ENCODE peak calls at places on chromosomes 2 and 18, in seven cellular contexts. U is ovary, H is sigmoid colon, X is neuronal stem cell, N is right atrium auricular region, O is body of pancreas, Q is fibroblast of lung. E is an unnamed sample.
A peak's percentile ranks its signal among the peaks of the same experiment; 100 is the strongest.

GRCh38 chr2:62209427-62209991 is 13.6 kb downstream of the B3GNT2 start:
- DNase-seq in O (no peak), U (no peak), X (no peak), H (no peak), Q (no peak), N (no peak), E (no peak)

GRCh38 chr2:15306706-15307105 is 254.4 kb downstream of the NBAS start:
- DNase-seq in X (no peak), O (no peak), N (no peak), H (no peak), Q (peak; percentile 39), U (no peak), E (no peak)

GRCh38 chr2:201936817-201937216 is 96.8 kb upstream of the FZD7 start:
- DNase-seq in H (no peak), N (no peak), O (no peak), Q (no peak), U (no peak), X (no peak), E (no peak)

GRCh38 chr2:241120440-241120839 is 18.4 kb upstream of the MTERF4 start:
- DNase-seq in X (no peak), N (no peak), O (no peak), Q (no peak), H (no peak), U (no peak), E (no peak)

GRCh38 chr18:22106536-22107292 is 62.7 kb upstream of the GATA6 start:
- DNase-seq in H (no peak), Q (no peak), X (no peak), N (no peak), O (peak; percentile 62), U (no peak), E (no peak)

GRCh38 chr2:160538559-160539355 is 45.1 kb upstream of the RBMS1 start:
- DNase-seq in U (no peak), N (no peak), O (no peak), Q (no peak), X (no peak), H (no peak), E (no peak)

GRCh38 chr2:68762665-68763064 is 28.1 kb downstream of the ARHGAP25 start:
- DNase-seq in U (peak; percentile 42), X (no peak), O (no peak), Q (no peak), H (no peak), N (no peak), E (no peak)

GRCh38 chr2:11950894-11951293 is 204.5 kb downstream of the LPIN1 start:
- DNase-seq in X (no peak), N (no peak), H (no peak), U (no peak), Q (no peak), O (no peak), E (no peak)

GRCh38 chr2:162244559-162245031 is 1.4 kb upstream of the FAP start:
- DNase-seq in Q (peak; percentile 67), X (no peak), O (no peak), N (peak; percentile 62), H (peak; percentile 78), U (no peak), E (no peak)

GRCh38 chr2:198471291-198471690 is 666.9 kb downstream of the PLCL1 start:
- DNase-seq in O (no peak), N (no peak), U (no peak), X (no peak), H (no peak), Q (no peak), E (no peak)

GRCh38 chr18:59008302-59008974 is 131.2 kb upstream of the SEC11C start:
- DNase-seq in N (no peak), X (no peak), Q (peak; percentile 37), O (no peak), U (no peak), H (no peak), E (no peak)

GRCh38 chr2:12533337-12533736 is 183.4 kb upstream of the TRIB2 start:
- DNase-seq in O (no peak), X (no peak), N (no peak), Q (no peak), H (no peak), U (no peak), E (no peak)

GRCh38 chr18:79803611-79804051 is 5.9 kb downstream of the KCNG2 start:
- DNase-seq in U (no peak), N (no peak), H (peak; percentile 53), Q (no peak), O (no peak), X (no peak), E (no peak)

GRCh38 chr2:111178730-111179405 is 58.2 kb downstream of the BCL2L11 start:
- DNase-seq in X (no peak), O (peak; percentile 27), U (no peak), Q (no peak), H (no peak), N (no peak), E (peak; percentile 85)

GRCh38 chr2:179650420-179650819 is 211.0 kb downstream of the ZNF385B start:
- DNase-seq in X (no peak), O (no peak), U (no peak), Q (no peak), H (no peak), N (no peak), E (no peak)

GRCh38 chr18:22726469-22726868 is 206.7 kb upstream of the RBBP8 start:
- DNase-seq in O (no peak), Q (no peak), X (no peak), H (no peak), N (no peak), U (no peak), E (no peak)

GRCh38 chr2:219851801-219852481 is 224.5 kb downstream of the SLC4A3 start:
- DNase-seq in H (no peak), N (no peak), O (peak; percentile 5), U (peak; percentile 61), Q (no peak), X (peak; percentile 55), E (no peak)

GRCh38 chr2:188478724-188479123 is 187.1 kb downstream of the GULP1 start:
- DNase-seq in N (no peak), X (no peak), U (no peak), H (no peak), O (no peak), Q (no peak), E (no peak)

DNA sequence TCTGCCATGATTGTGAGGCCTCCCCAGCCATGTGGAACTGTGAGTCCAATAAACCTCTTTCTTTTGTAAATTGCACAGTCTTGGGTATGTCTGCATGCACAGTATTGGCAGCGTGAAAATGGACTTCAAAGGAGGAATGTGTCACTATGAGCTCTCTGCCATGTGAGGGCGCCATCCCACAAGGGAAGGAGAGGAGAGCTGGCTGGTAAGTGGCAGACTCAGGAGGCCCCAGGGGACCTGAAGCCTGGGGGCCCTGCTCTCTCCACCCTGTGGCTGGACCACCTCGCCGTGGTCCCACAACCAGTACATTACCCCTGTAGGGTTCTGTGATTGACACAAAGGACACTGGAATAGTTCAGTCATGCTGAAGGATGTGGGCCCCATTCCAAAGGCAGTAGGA is 122.1 kb downstream of the RPIA start:
- DNase-seq in O (no peak), N (no peak), Q (no peak), H (no peak), U (no peak), X (no peak), E (no peak)
- H3K9me3 ChIP-seq in O (peaks cover 13% of the 10 kb centered on the region), N (no peaks in the 10 kb centered on the region), Q (no peaks in the 10 kb centered on the region), H (no peaks in the 10 kb centered on the region), U (no peaks in the 10 kb centered on the region), X (peaks cover 8% of the 10 kb centered on the region), E (no peaks in the 10 kb centered on the region)

GRCh38 chr2:232611061-232611460 is 22.3 kb upstream of the EFHD1 start:
- DNase-seq in X (no peak), Q (no peak), H (no peak), U (no peak), O (no peak), N (no peak), E (peak; percentile 31)

GRCh38 chr2:232609607-232610006 is 23.8 kb upstream of the EFHD1 start:
- DNase-seq in X (no peak), N (no peak), U (no peak), Q (no peak), H (no peak), O (no peak), E (no peak)

GRCh38 chr2:232611559-232612218 is 21.7 kb upstream of the EFHD1 start:
- DNase-seq in X (no peak), O (peak; percentile 73), U (peak; percentile 40), N (no peak), H (no peak), Q (peak; percentile 74), E (peak; percentile 71)

GRCh38 chr2:232607011-232607410 is 26.4 kb upstream of the EFHD1 start:
- DNase-seq in O (no peak), H (no peak), U (no peak), Q (no peak), X (no peak), N (no peak), E (no peak)

DNA sequence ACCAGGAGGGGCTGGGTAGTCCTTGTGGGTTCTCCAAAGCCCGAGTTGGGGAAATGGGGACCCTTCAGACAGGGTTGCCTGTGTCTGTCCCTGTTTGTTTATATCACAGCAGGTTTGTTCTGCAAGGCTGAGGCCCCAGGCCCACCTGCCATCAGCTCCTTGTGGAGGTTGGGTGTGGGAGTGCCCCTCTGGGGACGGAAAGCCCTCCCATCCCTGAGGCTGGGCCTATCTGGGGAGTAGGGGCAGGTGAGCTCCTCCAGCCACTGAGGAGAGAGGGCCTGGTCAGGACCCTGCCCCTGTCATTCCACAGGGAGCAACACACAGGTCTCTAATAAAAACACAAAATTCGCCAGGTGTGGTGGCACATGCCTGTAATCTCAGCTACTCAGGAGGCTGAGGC is 23.3 kb upstream of the EFHD1 start:
- DNase-seq in O (no peak), Q (no peak), N (no peak), U (no peak), X (no peak), H (no peak), E (no peak)
- H3K27ac ChIP-seq in O (no peak overlapping the region), Q (no peak overlapping the region), N (no peak overlapping the region), U (no peak overlapping the region), X (no peak overlapping the region), H (no peak overlapping the region), E (no peak overlapping the region)

DNA sequence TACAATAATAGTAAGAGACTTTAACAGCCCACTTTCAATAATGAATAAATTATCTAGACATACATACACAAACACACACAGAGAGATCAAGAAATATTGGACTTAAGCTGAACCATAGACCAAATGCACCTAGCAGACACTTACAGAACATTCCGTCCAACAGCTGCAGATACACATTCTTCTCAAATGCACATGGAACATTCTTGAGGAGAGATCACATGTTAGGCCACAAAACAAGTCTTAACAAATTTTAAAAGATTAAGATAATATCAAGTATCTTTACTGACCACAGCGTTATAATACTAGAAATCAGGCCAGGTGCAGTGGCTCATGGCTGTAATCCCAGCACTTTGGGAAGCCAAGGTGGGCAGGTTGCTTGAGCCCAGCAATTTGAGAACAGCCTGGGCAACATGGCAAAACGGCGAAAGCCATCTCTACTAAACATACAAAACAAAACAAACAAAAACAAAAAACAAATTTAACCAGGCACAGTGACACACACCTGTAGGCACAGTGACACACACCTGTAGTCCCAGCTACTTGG is 7.4 kb downstream of the CERKL start:
- DNase-seq in H (no peak), Q (no peak), U (no peak), O (no peak), X (no peak), N (no peak), E (no peak)
- H3K27me3 ChIP-seq in H (no peaks in the 10 kb centered on the region), Q (peaks cover 10% of the 10 kb centered on the region), U (no peaks in the 10 kb centered on the region), O (no peaks in the 10 kb centered on the region), X (peaks cover 28% of the 10 kb centered on the region), N (no peaks in the 10 kb centered on the region), E (no peaks in the 10 kb centered on the region)

DNA sequence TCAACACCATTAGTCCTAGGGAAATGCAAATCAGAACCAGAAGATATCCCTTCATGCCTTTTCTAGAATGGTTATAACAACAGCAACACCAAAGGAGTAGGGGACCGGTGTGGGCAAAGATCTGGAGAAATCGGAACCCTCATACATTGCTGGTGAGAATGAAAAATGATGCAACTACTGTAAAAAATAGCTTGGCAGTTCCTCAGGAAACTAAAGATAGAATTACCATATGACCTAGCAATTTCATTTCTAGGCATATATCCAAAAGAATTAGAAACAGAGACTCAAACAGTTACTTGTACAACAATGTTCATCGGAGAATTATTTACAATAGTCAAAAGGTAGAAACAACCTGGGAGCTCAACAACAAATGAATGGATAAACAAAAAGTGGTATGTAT is 29.2 kb upstream of the CDH7 start:
- DNase-seq in O (no peak), H (no peak), Q (no peak), U (no peak), X (no peak), N (no peak), E (no peak)
- H3K9me3 ChIP-seq in O (no peaks in the 10 kb centered on the region), H (no peaks in the 10 kb centered on the region), Q (no peaks in the 10 kb centered on the region), U (no peaks in the 10 kb centered on the region), X (no peaks in the 10 kb centered on the region), N (peaks cover 8% of the 10 kb centered on the region), E (no peaks in the 10 kb centered on the region)

E was measured in right lobe of liver.